ENCODE peak calls at places on chromosome 11, in seven cellular contexts. F is HCT116, K is H1, H is K562, W is SK-N-SH, L is HepG2, C is GM12878. P is an unnamed sample.

GRCh38 chr11:85845052-85845631 is 10.0 kb upstream of the CCDC83 start:
- DNase-seq in F (no peak), W (no peak), K (no peak), C (no peak), H (no peak), L (no peak), P (no peak)

GRCh38 chr11:19345848-19346681 is 105.3 kb upstream of the E2F8 start:
- DNase-seq in C (no peak), H (peak), L (no peak), W (peak), F (no peak), K (peak), P (no peak)

GRCh38 chr11:67631427-67631826 is 1.7 kb upstream of the NUDT8 start:
- DNase-seq in C (no peak), L (no peak), F (no peak), K (no peak), H (no peak), W (no peak), P (no peak)

GRCh38 chr11:12433571-12434061 is 56.2 kb downstream of the PARVA start:
- DNase-seq in C (no peak), W (peak), H (no peak), L (no peak), F (no peak), K (no peak), P (no peak)

GRCh38 chr11:108906329-108906728 is 241.5 kb downstream of the DDX10 start:
- DNase-seq in H (no peak), F (no peak), K (no peak), C (no peak), L (peak), W (peak), P (no peak)

GRCh38 chr11:123532131-123532530 is 102.1 kb downstream of the GRAMD1B start:
- DNase-seq in L (no peak), C (no peak), W (no peak), H (peak), K (no peak), F (no peak), P (no peak)

GRCh38 chr11:76783901-76784813 is 1.0 kb downstream of the TSKU start:
- DNase-seq in L (peak), W (peak), C (no peak), K (peak), H (peak), F (peak), P (peak)

GRCh38 chr11:128346808-128347207 is 240.6 kb downstream of the ETS1 start:
- DNase-seq in W (no peak), C (no peak), H (no peak), L (no peak), K (no peak), F (no peak), P (no peak)

GRCh38 chr11:106281455-106282173 is 204.2 kb downstream of the AASDHPPT start:
- DNase-seq in H (no peak), C (no peak), F (peak), K (no peak), L (no peak), W (no peak), P (no peak)

GRCh38 chr11:117418685-117419084 is 91.0 kb downstream of the CEP164 start:
- DNase-seq in W (no peak), K (no peak), C (no peak), F (no peak), H (no peak), L (peak), P (no peak)

GRCh38 chr11:125165111-125165663 is 636 bp downstream of the PKNOX2 start:
- DNase-seq in L (no peak), C (no peak), K (peak), W (peak), F (no peak), H (no peak), P (peak)

GRCh38 chr11:29161216-29161615 is 855.6 kb downstream of the KCNA4 start:
- DNase-seq in F (no peak), H (no peak), C (no peak), K (no peak), L (no peak), W (no peak), P (no peak)

GRCh38 chr11:92227954-92228935 is 3.6 kb downstream of the FAT3 start:
- DNase-seq in W (peak), F (no peak), C (no peak), K (no peak), L (no peak), H (no peak), P (no peak)

GRCh38 chr11:279966-280761 is 2.0 kb downstream of the NLRP6 start:
- DNase-seq in W (peak), C (no peak), L (no peak), F (no peak), K (peak), H (no peak), P (peak)

GRCh38 chr11:134815404-134815803 is 403.4 kb upstream of the B3GAT1 start:
- DNase-seq in C (no peak), K (no peak), F (peak), L (no peak), H (no peak), W (no peak), P (no peak)

GRCh38 chr11:79439430-79439892 is 1.4 kb downstream of the TENM4 start:
- DNase-seq in L (no peak), F (no peak), W (peak), K (no peak), H (no peak), C (no peak), P (no peak)

GRCh38 chr11:116742104-116742503 is 30.7 kb downstream of the BUD13 start:
- DNase-seq in K (no peak), W (no peak), C (no peak), L (no peak), H (no peak), F (no peak), P (no peak)

GRCh38 chr11:6615882-6616585 is 3.2 kb downstream of the TPP1 start:
- DNase-seq in K (no peak), H (no peak), L (no peak), F (no peak), C (no peak), W (no peak), P (no peak)

GRCh38 chr11:43619863-43620505 is 60.6 kb upstream of the HSD17B12 start:
- DNase-seq in L (peak), K (no peak), H (no peak), C (no peak), W (no peak), F (no peak), P (no peak)

GRCh38 chr11:108037636-108038035 is 28.9 kb downstream of the CUL5 start:
- DNase-seq in L (no peak), K (no peak), F (no peak), W (no peak), H (no peak), C (no peak), P (no peak)

GRCh38 chr11:30365793-30366517 is 43.1 kb downstream of the ARL14EP start:
- DNase-seq in W (no peak), K (no peak), H (no peak), F (no peak), L (no peak), C (no peak), P (no peak)

GRCh38 chr11:123558536-123559315 is 95.7 kb downstream of the SCN3B start:
- DNase-seq in F (no peak), C (no peak), H (no peak), L (no peak), K (no peak), W (no peak), P (no peak)

GRCh38 chr11:3095712-3096361 is 38.6 kb upstream of the CARS1 start:
- DNase-seq in C (no peak), F (no peak), L (no peak), H (peak), K (peak), W (no peak), P (no peak)

GRCh38 chr11:33539659-33540249 is 160.9 kb downstream of the C11orf91 start:
- DNase-seq in F (no peak), K (no peak), C (no peak), W (no peak), L (no peak), H (no peak), P (no peak)

GRCh38 chr11:11555228-11555627 is 66.6 kb downstream of the GALNT18 start:
- DNase-seq in H (no peak), L (no peak), W (peak), C (no peak), K (no peak), F (no peak), P (no peak)

GRCh38 chr11:17748761-17749721 is 14.5 kb downstream of the KCNC1 start:
- DNase-seq in L (no peak), F (no peak), W (no peak), K (no peak), H (no peak), C (no peak), P (no peak)

GRCh38 chr11:31643831-31644230 is 134.3 kb downstream of the ELP4 start:
- DNase-seq in L (no peak), H (no peak), C (no peak), W (no peak), K (no peak), F (no peak), P (no peak)

GRCh38 chr11:31649567-31649966 is 140.0 kb downstream of the ELP4 start:
- DNase-seq in F (no peak), H (no peak), C (no peak), W (no peak), L (no peak), K (no peak), P (no peak)

GRCh38 chr11:31646206-31646605 is 136.6 kb downstream of the ELP4 start:
- DNase-seq in L (no peak), F (no peak), W (no peak), C (no peak), K (no peak), H (no peak), P (no peak)

GRCh38 chr11:31649129-31649528 is 139.6 kb downstream of the ELP4 start:
- DNase-seq in W (no peak), H (no peak), K (no peak), L (no peak), F (no peak), C (no peak), P (no peak)

GRCh38 chr11:31645747-31646146 is 136.2 kb downstream of the ELP4 start:
- DNase-seq in H (no peak), L (peak), K (no peak), W (no peak), F (peak), C (no peak), P (no peak)
- TF ChIP-seq JUND in H (no peak), L (no peak), K (no peak), W (peak), F (peak), C (no peak), P (no peak)

DNA sequence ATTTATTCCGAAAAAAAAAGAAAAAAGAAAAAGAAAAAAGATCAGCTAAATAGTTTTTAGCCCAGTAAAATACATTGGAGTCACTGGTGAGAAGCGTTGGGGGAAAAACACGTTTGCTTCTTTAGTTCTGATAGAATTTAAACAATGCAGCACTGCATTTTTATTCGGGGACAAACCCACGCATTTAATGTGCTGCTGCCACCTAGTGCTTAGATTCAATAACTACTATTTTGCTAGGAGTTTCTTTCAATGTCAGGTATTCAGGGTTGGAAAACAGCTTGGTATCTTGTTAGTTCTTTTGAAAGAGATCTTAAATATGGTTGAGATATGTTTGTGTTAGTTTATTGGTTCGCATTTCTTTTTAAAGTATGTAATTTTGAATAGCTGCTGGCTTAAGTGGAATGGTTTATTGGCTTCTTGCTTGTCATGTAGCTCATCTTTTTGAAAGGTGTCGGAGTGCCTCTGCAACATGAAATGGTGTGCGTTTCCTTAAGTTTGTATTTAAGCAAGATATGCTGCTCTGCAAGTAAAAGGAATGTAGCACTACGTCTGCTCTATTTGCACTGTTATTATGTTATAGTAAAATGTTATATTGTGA is 41.9 kb downstream of the SVIP start:
- DNase-seq in K (no peak), C (no peak), L (peak), W (peak), H (peak), F (peak), P (peak)
- TF ChIP-seq JUND in K (no peak), C (no peak), L (no peak), W (no peak), H (no peak), F (no peak), P (no peak)

GRCh38 chr11:9574556-9574805 is 1.0 kb downstream of the WEE1 start:
- DNase-seq in H (no peak), W (no peak), C (no peak), K (no peak), L (no peak), F (no peak), P (no peak)
- TF ChIP-seq JUND in H (no peak), W (no peak), C (no peak), K (no peak), L (no peak), F (no peak), P (no peak)

DNA sequence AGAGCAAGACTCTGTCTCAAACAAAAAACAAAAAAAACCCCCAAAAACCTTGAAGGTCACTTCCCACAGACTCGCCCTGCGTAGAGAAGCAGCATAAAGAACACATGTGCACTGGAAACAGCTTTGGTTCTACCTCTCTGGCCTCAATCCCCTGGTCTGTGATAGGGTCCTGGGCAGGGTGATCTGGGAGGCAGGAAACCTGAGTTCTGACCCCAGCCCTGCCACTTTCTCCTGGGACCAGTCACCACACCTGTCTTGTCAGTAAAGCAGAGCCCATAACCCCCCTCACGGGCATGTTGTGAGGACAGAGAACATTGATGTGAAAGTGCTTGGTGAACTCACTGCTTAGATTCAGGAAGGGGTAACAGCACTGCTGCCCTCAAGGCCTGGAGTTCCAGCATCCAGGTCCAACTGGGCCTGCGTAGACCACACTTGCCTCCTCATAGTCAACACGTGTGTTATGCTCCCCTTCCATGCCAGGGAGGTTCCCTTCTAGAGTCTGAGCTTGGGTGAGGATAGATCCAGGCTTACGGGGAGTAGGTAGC is 11.4 kb downstream of the UCP2 start:
- DNase-seq in W (no peak), C (no peak), K (no peak), L (no peak), H (no peak), F (no peak), P (no peak)
- TF ChIP-seq JUND in W (no peak), C (no peak), K (no peak), L (no peak), H (no peak), F (no peak), P (no peak)

GRCh38 chr11:95081412-95081811 is 8.2 kb upstream of the ENDOD1 start:
- DNase-seq in H (no peak), L (no peak), K (no peak), C (no peak), F (no peak), W (no peak), P (no peak)
- TF ChIP-seq JUND in H (no peak), L (no peak), K (no peak), C (no peak), F (no peak), W (no peak), P (no peak)

DNA sequence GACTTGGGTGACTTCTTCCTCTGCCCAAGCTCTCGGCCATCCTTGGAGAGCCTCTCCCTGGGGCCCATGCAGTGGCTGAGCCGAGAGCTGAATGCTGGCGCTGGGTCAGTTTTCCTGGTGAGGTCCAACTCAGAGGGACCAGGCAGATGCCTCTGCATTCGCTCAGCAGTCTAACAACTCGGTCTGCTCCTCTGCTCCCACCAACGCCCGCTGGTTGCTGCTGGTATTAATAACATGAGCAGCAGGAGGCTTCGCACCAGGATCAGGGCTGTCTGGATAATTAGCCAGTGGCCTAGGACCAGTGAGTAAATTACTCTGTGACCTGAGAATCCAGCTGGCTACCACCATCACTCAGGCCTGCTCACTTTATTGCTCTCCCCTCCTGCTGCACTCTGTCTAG is 77.7 kb upstream of the FAM181B start:
- DNase-seq in F (no peak), H (no peak), L (no peak), C (no peak), W (no peak), K (no peak), P (no peak)
- TF ChIP-seq JUND in F (no peak), H (no peak), L (no peak), C (no peak), W (no peak), K (no peak), P (no peak)

DNA sequence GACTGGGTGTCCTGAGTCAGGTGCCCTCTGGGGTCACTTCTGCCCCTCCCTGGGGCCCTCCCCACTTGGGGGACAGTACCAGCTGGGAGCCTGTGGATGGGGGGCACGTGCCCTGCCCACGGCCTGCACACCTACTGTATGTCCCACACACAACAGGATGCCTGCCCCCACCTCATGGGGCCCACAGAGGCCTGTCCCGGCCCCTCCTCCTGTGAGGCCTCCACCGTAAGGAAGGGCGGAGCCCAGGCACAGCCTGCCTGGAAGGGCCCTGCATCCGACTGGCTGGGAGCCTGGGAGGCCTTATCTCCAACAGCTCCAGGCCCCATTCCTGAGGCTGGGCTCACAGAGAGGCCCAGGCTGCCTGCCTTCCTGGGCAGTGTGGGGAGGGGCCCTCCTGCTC is 47.8 kb downstream of the BRSK2 start:
- DNase-seq in C (no peak), H (peak), W (peak), K (no peak), F (no peak), L (peak), P (no peak)
- TF ChIP-seq JUND in C (no peak), H (no peak), W (no peak), K (no peak), F (no peak), L (no peak), P (no peak)

GRCh38 chr11:27619039-27619438 is 81.2 kb downstream of the BDNF start:
- DNase-seq in C (no peak), K (no peak), F (no peak), W (no peak), H (no peak), L (no peak), P (no peak)
- TF ChIP-seq JUND in C (no peak), K (no peak), F (no peak), W (no peak), H (no peak), L (no peak), P (no peak)